ENCODE peak calls at places on chromosomes 7 and 10, in eight cellular contexts. U, E, D, K, M, F, R and Y are unnamed samples.

GRCh38 chr7:77813180-77813579 is 14.6 kb downstream of the PHTF2 start:
- DNase-seq in U (no peak), E (no peak), D (no peak), K (no peak), M (no peak), F (no peak), R (no peak), Y (no peak)

GRCh38 chr10:72954596-72955569 is at the start of gene PLA2G12B:
- DNase-seq in U (no peak), E (no peak), D (no peak), K (no peak), M (no peak), F (no peak), R (no peak), Y (no peak)

GRCh38 chr10:17113889-17114288 is 15.7 kb downstream of the CUBN start:
- DNase-seq in U (no peak), E (no peak), D (no peak), K (no peak), M (no peak), F (peak; percentile 68), R (no peak), Y (peak; percentile 69)

GRCh38 chr10:104580321-104580720 is 60.8 kb upstream of the SORCS3 start:
- DNase-seq in U (no peak), E (no peak), D (no peak), K (no peak), M (no peak), F (no peak), R (peak; percentile 25), Y (peak; percentile 56)

GRCh38 chr7:8389898-8390642 is 43.3 kb upstream of the NXPH1 start:
- DNase-seq in U (no peak), E (no peak), D (no peak), K (peak; percentile 12), M (no peak), F (no peak), R (no peak), Y (peak; percentile 28)

GRCh38 chr10:119655566-119656001 is 4.4 kb downstream of the BAG3 start:
- DNase-seq in U (no peak), E (no peak), D (peak; percentile 42), K (no peak), M (no peak), F (no peak), R (no peak), Y (peak; percentile 73)

GRCh38 chr7:38034062-38034907 is 113.8 kb downstream of the EPDR1 start:
- DNase-seq in U (no peak), E (no peak), D (no peak), K (no peak), M (peak; percentile 46), F (no peak), R (no peak), Y (no peak)

GRCh38 chr10:12241810-12242529 is 46.0 kb downstream of the CDC123 start:
- DNase-seq in U (no peak), E (no peak), D (no peak), K (no peak), M (no peak), F (peak; percentile 48), R (no peak), Y (peak; percentile 55)

GRCh38 chr7:135562720-135563119 is 5.0 kb downstream of the NUP205 start:
- DNase-seq in U (no peak), E (no peak), D (no peak), K (no peak), M (no peak), F (no peak), R (no peak), Y (no peak)

GRCh38 chr7:112770051-112770450 is 20.1 kb downstream of the TMEM168 start:
- DNase-seq in U (no peak), E (no peak), D (no peak), K (no peak), M (peak; percentile 35), F (no peak), R (no peak), Y (no peak)

GRCh38 chr7:88291401-88292173 is 15.1 kb downstream of the STEAP4 start:
- DNase-seq in U (no peak), E (no peak), D (no peak), K (peak; percentile 16), M (peak; percentile 4), F (no peak), R (no peak), Y (no peak)

GRCh38 chr7:70434821-70435220 is 697.1 kb upstream of the GALNT17 start:
- DNase-seq in U (no peak), E (no peak), D (no peak), K (no peak), M (no peak), F (no peak), R (no peak), Y (no peak)

GRCh38 chr10:80271416-80271815 is 18.0 kb downstream of the MAT1A start:
- DNase-seq in U (no peak), E (no peak), D (no peak), K (no peak), M (no peak), F (no peak), R (no peak), Y (no peak)

GRCh38 chr10:33303988-33304387 is 30.5 kb downstream of the NRP1 start:
- DNase-seq in U (no peak), E (no peak), D (no peak), K (no peak), M (no peak), F (no peak), R (no peak), Y (no peak)

GRCh38 chr7:114158275-114158674 is 239.5 kb upstream of the PPP1R3A start:
- DNase-seq in U (no peak), E (no peak), D (no peak), K (no peak), M (no peak), F (no peak), R (no peak), Y (no peak)

GRCh38 chr10:680146-680545 is 9.3 kb downstream of the DIP2C start:
- DNase-seq in U (no peak), E (no peak), D (no peak), K (no peak), M (no peak), F (no peak), R (peak; percentile 60), Y (no peak)

GRCh38 chr7:138768251-138768650 is 29.5 kb upstream of the TMEM213 start:
- DNase-seq in U (no peak), E (no peak), D (no peak), K (no peak), M (no peak), F (no peak), R (no peak), Y (no peak)

GRCh38 chr7:142835487-142835886 is 19.4 kb upstream of the EPHB6 start:
- DNase-seq in U (no peak), E (no peak), D (no peak), K (no peak), M (no peak), F (no peak), R (no peak), Y (no peak)

GRCh38 chr10:99370993-99371392 is 41.8 kb downstream of the CNNM1 start:
- DNase-seq in U (no peak), E (no peak), D (no peak), K (no peak), M (no peak), F (no peak), R (peak; percentile 19), Y (no peak)

DNA sequence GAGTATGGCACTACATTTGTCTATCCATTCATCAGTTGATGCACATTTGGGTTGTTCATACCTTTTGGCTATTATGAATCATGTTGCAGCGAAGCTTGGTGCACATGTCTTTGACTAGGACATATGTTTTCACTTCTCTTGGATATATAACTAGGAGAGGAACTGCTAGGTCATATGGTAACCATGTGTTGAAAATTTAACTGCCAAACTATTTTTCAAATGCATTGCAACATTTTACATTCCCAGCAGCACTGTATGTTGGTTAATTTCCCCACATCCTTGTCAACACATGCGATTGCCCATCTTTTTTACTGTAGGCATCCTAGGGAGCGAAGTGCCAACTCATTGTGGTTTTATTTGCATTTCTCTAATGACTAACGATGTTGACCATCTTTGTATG is 183.4 kb downstream of the PRKCQ start:
- DNase-seq in U (no peak), E (no peak), D (no peak), K (no peak), M (peak; percentile 61), F (no peak), R (no peak), Y (no peak)
- H3K4me3 ChIP-seq in U (no peak overlapping the region), E (peak overlapping the region; percentile 41), D (no peak overlapping the region), K (no peak overlapping the region), M (no peak overlapping the region), F (no peak overlapping the region), R (no peak overlapping the region), Y (no peak overlapping the region)

DNA sequence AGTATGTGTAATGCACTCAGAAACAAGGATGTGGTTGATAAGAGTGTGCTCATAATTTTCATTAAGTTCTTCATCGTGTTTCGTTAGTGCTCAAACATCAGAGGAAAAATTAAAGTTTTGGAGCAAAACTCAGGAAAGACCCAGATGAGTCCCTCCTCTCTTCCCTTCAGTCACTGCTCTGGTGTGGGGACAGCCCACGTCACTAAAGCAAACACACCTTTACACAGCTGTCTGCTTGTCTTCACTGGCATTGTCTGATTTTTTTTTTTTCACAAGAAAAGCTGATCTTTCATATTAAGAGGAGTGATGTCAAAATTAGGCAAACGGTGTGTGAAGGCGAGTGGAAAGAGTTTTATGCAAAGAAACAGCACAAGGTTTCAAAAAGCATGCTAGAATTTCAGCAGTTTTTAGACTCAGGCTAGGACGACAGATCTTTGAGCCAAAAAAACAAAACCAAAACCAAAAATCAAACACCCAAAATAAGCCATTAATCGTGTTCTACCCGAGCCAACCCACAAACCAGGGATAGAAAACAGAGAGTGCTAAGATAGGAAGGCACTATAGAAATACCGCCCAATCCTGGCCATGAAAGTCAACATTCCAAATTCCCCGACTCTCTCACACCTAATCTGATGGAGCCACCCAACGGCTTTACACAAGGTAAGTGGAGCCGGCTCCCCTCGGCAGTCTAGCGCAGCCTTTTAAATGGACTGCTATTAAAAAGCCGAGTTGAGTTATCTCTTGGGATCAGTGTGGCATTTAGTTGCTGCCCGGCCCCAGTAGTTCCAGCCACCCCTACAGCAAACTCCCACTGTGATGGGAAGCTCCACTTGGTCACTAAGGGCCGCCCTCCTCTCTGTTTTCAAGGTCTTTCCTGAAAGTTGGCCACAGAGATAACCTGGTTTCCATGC is 27.9 kb upstream of the GATA3 start:
- DNase-seq in U (no peak), E (no peak), D (no peak), K (no peak), M (no peak), F (no peak), R (no peak), Y (no peak)
- H3K4me3 ChIP-seq in U (no peak overlapping the region), E (peak overlapping the region; percentile 50), D (peak overlapping the region; percentile 2), K (no peak overlapping the region), M (no peak overlapping the region), F (no peak overlapping the region), R (no peak overlapping the region), Y (no peak overlapping the region)

DNA sequence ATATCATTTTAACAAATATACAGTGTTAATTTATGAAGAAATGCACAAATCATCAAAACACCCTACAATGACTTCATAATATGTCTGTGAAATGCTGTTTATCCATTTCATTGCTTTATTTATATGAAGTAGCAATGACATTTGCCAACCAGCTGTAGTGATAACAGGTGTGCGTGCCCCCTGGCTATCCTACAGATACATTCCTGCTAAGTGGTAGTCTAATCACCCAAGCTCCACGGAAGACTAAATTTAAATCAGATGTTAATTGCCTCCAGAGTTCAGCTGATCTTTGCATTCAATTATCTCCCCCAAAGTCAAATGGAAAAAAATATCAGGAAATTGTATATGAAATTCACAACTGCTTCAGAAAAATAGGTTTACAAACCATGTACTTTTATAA is 1164.2 kb upstream of the LRRN3 start:
- DNase-seq in U (no peak), E (no peak), D (no peak), K (no peak), M (no peak), F (no peak), R (no peak), Y (no peak)
- H3K4me3 ChIP-seq in U (no peak overlapping the region), E (no peak overlapping the region), D (no peak overlapping the region), K (no peak overlapping the region), M (no peak overlapping the region), F (no peak overlapping the region), R (no peak overlapping the region), Y (no peak overlapping the region)

GRCh38 chr7:124761164-124761715 is 4.4 kb downstream of the GPR37 start:
- DNase-seq in U (no peak), E (no peak), D (no peak), K (no peak), M (no peak), F (no peak), R (no peak), Y (no peak)
- H3K4me3 ChIP-seq in U (no peak overlapping the region), E (no peak overlapping the region), D (no peak overlapping the region), K (no peak overlapping the region), M (no peak overlapping the region), F (no peak overlapping the region), R (no peak overlapping the region), Y (no peak overlapping the region)